ENCODE peak calls at places on chromosomes 4 and X, in four cellular contexts. O is PC-3, A is GM23248, M is HCT116. P is an unnamed sample.

GRCh38 chr4:184421558-184422155 is 52.7 kb downstream of the IRF2 start:
- DNase-seq in O (no peak), M (no peak), A (no peak), P (no peak)

GRCh38 chr4:102404551-102404969 is 59.3 kb upstream of the SLC39A8 start:
- DNase-seq in A (no peak), M (no peak), O (no peak), P (peak)

GRCh38 chr4:41143721-41144379 is 70.5 kb downstream of the APBB2 start:
- DNase-seq in O (peak), M (no peak), A (peak), P (no peak)

GRCh38 chrX:13396887-13397286 is 77.0 kb upstream of the ATXN3L start:
- DNase-seq in O (peak), A (peak), M (no peak), P (no peak)

GRCh38 chrX:40167240-40168182 is 69.8 kb upstream of the BCOR start:
- DNase-seq in M (no peak), O (no peak), A (peak), P (peak)

GRCh38 chr4:113788888-113789287 is 27.4 kb upstream of the CAMK2D start:
- DNase-seq in M (no peak), A (no peak), O (no peak), P (no peak)

GRCh38 chrX:15848576-15848975 is 6.0 kb downstream of the AP1S2 start:
- DNase-seq in M (no peak), O (no peak), A (no peak), P (no peak)

GRCh38 chr4:158938462-158939044 is 164.3 kb upstream of the RAPGEF2 start:
- DNase-seq in A (peak), M (no peak), O (no peak), P (no peak)

GRCh38 chr4:8176547-8177399 is 18.2 kb upstream of the ABLIM2 start:
- DNase-seq in O (peak), M (peak), A (peak), P (peak)

GRCh38 chr4:82515705-82516104 is 46.1 kb downstream of the TMEM150C start:
- DNase-seq in O (peak), A (peak), M (no peak), P (no peak)

GRCh38 chr4:3484057-3484973 is 21.2 kb downstream of the DOK7 start:
- DNase-seq in A (peak), O (peak), M (peak), P (no peak)

GRCh38 chrX:139691493-139691842 is 16.5 kb downstream of the MCF2 start:
- DNase-seq in M (no peak), O (no peak), A (peak), P (peak)

DNA sequence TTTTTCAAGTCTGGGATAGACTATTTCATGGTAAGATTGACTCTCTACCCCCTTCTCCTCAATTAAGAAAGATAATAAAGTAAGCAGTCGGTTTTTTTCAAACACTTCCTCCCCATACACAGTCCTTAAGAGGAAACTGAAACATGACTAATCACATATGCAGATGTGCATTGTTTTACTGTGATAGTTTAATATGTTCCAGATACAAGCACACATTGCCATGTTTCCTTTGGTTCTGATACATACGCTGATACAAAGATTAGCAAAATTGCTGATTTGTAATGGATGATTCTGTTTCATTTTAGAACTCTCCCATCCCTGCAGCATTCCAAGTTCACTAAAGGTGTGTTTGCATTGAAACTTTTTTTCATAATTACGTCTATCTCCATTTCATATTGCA is 76.1 kb downstream of the FBXO8 start:
- DNase-seq in M (no peak), O (no peak), A (peak), P (no peak)
- H3K9ac ChIP-seq in M (no peak), O (no peak), A (no peak), P (no peak)

DNA sequence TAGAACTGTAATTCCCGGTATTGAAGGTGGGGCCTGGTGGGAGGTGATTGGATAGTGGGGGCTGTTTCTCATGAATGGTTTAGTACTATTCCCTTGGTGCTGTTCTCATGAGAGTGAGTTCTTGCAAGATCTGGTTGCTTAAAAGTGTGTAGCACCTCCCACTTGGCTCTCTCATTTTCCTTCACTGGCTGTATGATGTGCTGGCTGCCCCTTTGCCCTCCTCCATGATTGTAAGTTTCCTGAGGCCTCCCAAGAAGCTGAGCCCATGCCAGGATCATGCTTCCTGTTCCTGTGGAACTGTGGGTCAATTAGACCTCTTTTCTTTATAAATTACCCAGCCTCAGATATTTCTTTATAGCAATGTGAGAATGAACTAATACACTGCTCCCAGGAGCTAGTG is 8.7 kb downstream of the ANXA10 start:
- DNase-seq in O (no peak), A (no peak), M (no peak), P (no peak)
- TF ChIP-seq EZH2phosphoT487 in O (no peak), A (no peak), M (no peak), P (no peak)

GRCh38 chrX:136183917-136184316 is 36.6 kb downstream of the FHL1 start:
- DNase-seq in O (no peak), A (peak), M (no peak), P (no peak)
- TF ChIP-seq EZH2 in O (no peak), A (no peak), M (no peak), P (no peak)

GRCh38 chrX:131792789-131793462 is 230.2 kb upstream of the STK26 start:
- DNase-seq in A (peak), O (peak), M (no peak), P (no peak)
- H3K9ac ChIP-seq in A (no peak), O (no peak), M (no peak), P (no peak)

GRCh38 chrX:31316340-31316991 is 244.6 kb upstream of the FTHL17 start:
- DNase-seq in A (no peak), M (no peak), O (no peak), P (no peak)
- TF ChIP-seq EZH2phosphoT487 in A (no peak), M (no peak), O (no peak), P (no peak)

GRCh38 chr4:61200991-61201526 is 933 bp downstream of the ADGRL3 start:
- DNase-seq in A (peak), M (no peak), O (peak), P (peak)

GRCh38 chr4:61200195-61200990 is at the start of gene ADGRL3:
- DNase-seq in O (no peak), A (peak), M (no peak), P (peak)

GRCh38 chr4:61202638-61203495 is 2.7 kb downstream of the ADGRL3 start:
- DNase-seq in O (peak), A (no peak), M (no peak), P (peak)

GRCh38 chr4:61201562-61202099 is 1.5 kb downstream of the ADGRL3 start:
- DNase-seq in M (no peak), O (no peak), A (no peak), P (peak)

GRCh38 chr4:61202100-61202637 is 2.0 kb downstream of the ADGRL3 start:
- DNase-seq in O (peak), M (no peak), A (no peak), P (peak)
- TF ChIP-seq EZH2 in O (no peak), M (no peak), A (no peak), P (peak)

DNA sequence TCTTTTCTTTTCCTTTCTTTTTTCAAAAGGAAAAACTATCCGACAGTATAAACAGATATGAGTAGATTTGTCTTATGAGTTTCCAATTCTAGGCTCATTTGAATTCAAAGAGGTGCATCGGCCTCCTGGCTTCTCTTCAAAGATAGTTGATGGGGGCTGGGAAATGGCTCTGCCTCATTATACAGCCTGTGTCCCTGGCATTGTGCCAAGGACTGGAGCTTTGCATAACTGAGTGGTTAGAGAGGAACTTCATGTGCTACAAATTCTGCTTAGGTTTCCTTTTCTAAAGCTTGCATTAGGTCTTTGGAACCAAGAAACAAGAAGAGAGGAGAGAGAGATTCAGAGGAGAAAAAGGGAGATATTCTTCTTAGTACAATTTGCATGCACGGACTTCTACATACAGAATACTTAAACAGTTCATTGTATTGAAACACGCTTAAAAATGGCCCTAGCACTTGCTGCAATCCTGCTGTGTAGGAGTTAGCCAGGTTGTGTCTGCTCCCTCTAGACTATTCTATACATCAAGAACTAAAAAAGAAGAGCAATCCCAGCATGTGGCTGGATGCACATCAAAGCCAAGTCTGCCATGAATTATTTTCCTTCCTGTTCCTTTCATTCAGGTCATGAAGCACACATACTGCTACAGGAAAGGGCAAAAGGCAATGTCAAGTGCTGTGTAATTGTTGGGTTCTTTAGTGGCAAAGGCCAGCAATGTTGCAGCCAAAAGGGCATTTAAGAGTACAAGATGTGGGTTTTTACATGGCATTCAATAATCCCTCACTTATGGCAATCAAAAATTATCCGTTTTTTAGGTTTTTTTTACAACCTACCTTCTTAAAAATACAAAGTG is 70.9 kb downstream of the INTS12 start:
- DNase-seq in A (peak), M (no peak), O (no peak), P (peak)
- H3K9ac ChIP-seq in A (no peak), M (no peak), O (no peak), P (no peak)

GRCh38 chr4:878796-879729 is 53.1 kb downstream of the GAK start:
- DNase-seq in O (no peak), M (no peak), A (no peak), P (no peak)

GRCh38 chr4:875818-876423 is 50.0 kb upstream of the CPLX1 start:
- DNase-seq in M (no peak), A (no peak), O (no peak), P (no peak)

GRCh38 chr4:877502-877901 is 51.6 kb upstream of the CPLX1 start:
- DNase-seq in M (no peak), A (no peak), O (no peak), P (no peak)

GRCh38 chr4:874971-875817 is 49.3 kb upstream of the CPLX1 start:
- DNase-seq in O (no peak), A (no peak), M (no peak), P (no peak)

DNA sequence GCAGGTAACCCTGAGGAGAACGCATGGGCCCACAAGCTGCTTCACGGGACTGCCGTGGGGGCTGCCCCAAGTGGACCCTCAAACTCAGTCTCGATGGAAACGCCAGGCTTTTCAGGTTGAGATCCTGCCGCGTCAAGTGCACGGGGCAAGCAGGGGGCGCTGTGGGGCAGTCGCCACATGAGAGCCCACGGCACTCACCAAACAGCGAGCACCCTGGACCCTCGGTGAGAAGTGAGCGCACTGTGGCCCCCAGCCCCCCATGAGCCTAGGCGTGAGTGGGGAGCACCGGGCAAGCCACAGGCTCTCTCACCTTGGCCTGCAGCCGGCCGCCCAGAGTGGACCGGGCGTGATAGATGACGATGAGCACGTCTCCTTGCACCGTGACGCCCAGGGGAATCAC is 50.9 kb upstream of the CPLX1 start:
- DNase-seq in A (peak), M (no peak), O (no peak), P (peak)
- TF ChIP-seq EZH2phosphoT487 in A (no peak), M (no peak), O (no peak), P (no peak)

P was measured in neural progenitor cell.